ENCODE peak calls at places on chromosomes 4 and X, in six cellular contexts. E, G, X, C, Y and A are unnamed samples.
A peak's percentile ranks its signal among the peaks of the same experiment; 100 is the strongest.

GRCh38 chr4:101019941-101020401 is 327.4 kb downstream of the PPP3CA start:
- DNase-seq in E (no peak), G (no peak), X (peak; percentile 34), C (no peak), Y (no peak), A (peak; percentile 28)

GRCh38 chr4:26782830-26783202 is 77.8 kb upstream of the STIM2 start:
- DNase-seq in E (no peak), G (no peak), X (peak; percentile 11), C (no peak), Y (no peak), A (no peak)

GRCh38 chr4:15162465-15163283 is 160.4 kb downstream of the CPEB2 start:
- DNase-seq in E (no peak), G (peak; percentile 32), X (peak; percentile 45), C (no peak), Y (no peak), A (peak; percentile 74)

GRCh38 chr4:9602389-9602914 is 158.2 kb downstream of the DEFB131A start:
- DNase-seq in E (no peak), G (no peak), X (no peak), C (no peak), Y (no peak), A (no peak)

GRCh38 chr4:82984459-82984858 is 26.2 kb downstream of the LIN54 start:
- DNase-seq in E (no peak), G (peak; percentile 44), X (peak; percentile 69), C (no peak), Y (no peak), A (peak; percentile 71)

GRCh38 chr4:185016946-185017797 is 1.1 kb upstream of the HELT start:
- DNase-seq in E (no peak), G (no peak), X (no peak), C (no peak), Y (peak; percentile 5), A (peak; percentile 23)

GRCh38 chr4:55447108-55447708 is 51.5 kb downstream of the TMEM165 start:
- DNase-seq in E (no peak), G (no peak), X (no peak), C (no peak), Y (no peak), A (no peak)

GRCh38 chrX:56600141-56600540 is 36.7 kb downstream of the UBQLN2 start:
- DNase-seq in E (no peak), G (no peak), X (no peak), C (no peak), Y (no peak), A (peak; percentile 65)

GRCh38 chr4:55902677-55903076 is 46.1 kb upstream of the CEP135 start:
- DNase-seq in E (no peak), G (no peak), X (no peak), C (no peak), Y (no peak), A (no peak)

GRCh38 chr4:6258741-6259140 is 10.9 kb upstream of the WFS1 start:
- DNase-seq in E (no peak), G (no peak), X (no peak), C (no peak), Y (no peak), A (no peak)

GRCh38 chr4:41455215-41455614 is 82.7 kb upstream of the LIMCH1 start:
- DNase-seq in E (no peak), G (no peak), X (no peak), C (no peak), Y (peak; percentile 37), A (no peak)